ENCODE peak calls at places on chromosomes 4 and X, in ten cellular contexts. L is body of pancreas, Y is breast epithelium, W is IMR-90, B is tibial nerve, Q is esophagus muscularis mucosa, E is esophagus squamous epithelium, J is H1, D is sigmoid colon, G is testis. T is an unnamed sample.

GRCh38 chrX:126237524-126237923 is 71.4 kb upstream of the DCAF12L2 start:
- DNase-seq in L (no peak), Y (no peak), W (no peak), B (no peak), Q (no peak), E (no peak), J (no peak), D (no peak), G (no peak), T (no peak)

GRCh38 chrX:11113731-11114130 is 2.6 kb downstream of the HCCS start:
- DNase-seq in L (peak), Y (no peak), W (peak), B (no peak), Q (no peak), E (no peak), J (no peak), D (no peak), G (no peak), T (no peak)

GRCh38 chr4:88033309-88033708 is 25.9 kb downstream of the PKD2 start:
- DNase-seq in L (peak), Y (no peak), W (peak), B (peak), Q (no peak), E (no peak), J (no peak), D (no peak), G (peak), T (peak)

GRCh38 chr4:153061971-153062370 is 125.8 kb downstream of the FHDC1 start:
- DNase-seq in L (no peak), Y (no peak), W (no peak), B (no peak), Q (no peak), E (no peak), J (no peak), D (no peak), G (no peak), T (no peak)

GRCh38 chr4:26150948-26151347 is 169.9 kb upstream of the RBPJ start:
- DNase-seq in L (peak), Y (no peak), W (peak), B (peak), Q (no peak), E (no peak), J (no peak), D (no peak), G (no peak), T (no peak)

GRCh38 chr4:186798951-186799659 is 75.4 kb upstream of the FAT1 start:
- DNase-seq in L (no peak), Y (no peak), W (no peak), B (no peak), Q (no peak), E (no peak), J (no peak), D (no peak), G (no peak), T (no peak)

GRCh38 chr4:56976878-56977320 is 507 bp downstream of the NOA1 start:
- DNase-seq in L (peak), Y (peak), W (no peak), B (no peak), Q (no peak), E (no peak), J (no peak), D (peak), G (peak), T (no peak)

GRCh38 chrX:103376118-103376978 is at the start of gene BEX3:
- DNase-seq in L (peak), Y (peak), W (peak), B (peak), Q (no peak), E (no peak), J (peak), D (peak), G (peak), T (no peak)

GRCh38 chrX:154136627-154137161 is 7.3 kb upstream of the OPN1LW start:
- DNase-seq in L (peak), Y (peak), W (peak), B (peak), Q (no peak), E (no peak), J (peak), D (peak), G (peak), T (peak)

DNA sequence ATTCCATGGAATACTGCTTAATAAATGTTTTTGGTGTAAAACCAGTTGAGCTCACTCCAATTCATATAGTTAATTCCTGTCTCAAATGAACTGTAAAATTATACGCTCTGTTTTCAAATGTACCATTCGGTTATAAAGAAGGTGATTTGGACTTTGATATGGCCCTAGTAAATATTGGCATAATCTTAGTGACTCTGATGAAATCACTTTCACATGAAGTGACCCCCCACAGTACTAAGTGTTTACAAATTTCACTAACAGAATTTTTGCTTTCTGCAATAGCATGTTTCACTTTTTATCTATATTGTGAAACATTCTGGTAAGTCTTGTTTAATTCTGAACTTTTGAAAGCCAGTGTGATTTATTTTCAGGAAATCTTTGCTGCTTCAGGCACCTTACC is 10.9 kb downstream of the GC start:
- DNase-seq in L (no peak), Y (no peak), W (no peak), B (no peak), Q (no peak), E (no peak), J (no peak), D (no peak), G (no peak), T (no peak)
- H3K4me3 ChIP-seq in L (no peak), Y (no peak), W (no peak), B (no peak), Q (no peak), E (no peak), J (no peak), D (no peak), G (no peak), T (no peak)

GRCh38 chr4:16865897-16866283 is 32.6 kb downstream of the LDB2 start:
- DNase-seq in L (no peak), Y (no peak), W (no peak), B (no peak), Q (no peak), E (no peak), J (no peak), D (no peak), G (no peak), T (no peak)

GRCh38 chr4:16860506-16860905 is 37.9 kb downstream of the LDB2 start:
- DNase-seq in L (no peak), Y (no peak), W (peak), B (no peak), Q (no peak), E (no peak), J (no peak), D (no peak), G (no peak), T (no peak)

GRCh38 chr4:16864199-16864598 is 34.2 kb downstream of the LDB2 start:
- DNase-seq in L (no peak), Y (no peak), W (peak), B (no peak), Q (no peak), E (no peak), J (no peak), D (no peak), G (no peak), T (no peak)

GRCh38 chr4:16865209-16865896 is 33.1 kb downstream of the LDB2 start:
- DNase-seq in L (no peak), Y (no peak), W (no peak), B (no peak), Q (no peak), E (no peak), J (no peak), D (no peak), G (no peak), T (no peak)

DNA sequence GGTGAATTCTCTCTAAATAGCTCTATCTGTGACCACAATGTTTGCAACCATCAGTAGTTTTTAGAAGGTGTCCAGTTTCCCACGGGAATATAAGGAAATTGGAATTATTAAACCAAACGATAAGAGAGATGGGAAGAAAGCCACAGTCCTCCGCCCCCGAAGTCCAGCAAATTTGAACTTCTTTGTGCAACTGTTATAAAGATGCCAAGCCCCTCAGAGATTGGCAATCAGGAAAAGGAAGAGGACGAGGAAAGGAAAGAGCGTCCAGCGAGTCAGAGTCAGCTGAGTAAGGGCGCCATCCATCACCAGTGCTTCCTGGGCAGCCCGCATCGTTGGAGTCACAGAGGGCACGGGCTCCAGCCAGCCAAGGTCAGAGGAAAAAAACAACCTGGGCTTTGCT is 35.8 kb downstream of the LDB2 start:
- DNase-seq in L (peak), Y (no peak), W (peak), B (no peak), Q (no peak), E (no peak), J (no peak), D (no peak), G (no peak), T (no peak)
- TF ChIP-seq POLR2A in L (no peak), Y (no peak), W (no peak), B (no peak), Q (no peak), E (no peak), J (no peak), D (no peak), G (no peak), T (no peak)

DNA sequence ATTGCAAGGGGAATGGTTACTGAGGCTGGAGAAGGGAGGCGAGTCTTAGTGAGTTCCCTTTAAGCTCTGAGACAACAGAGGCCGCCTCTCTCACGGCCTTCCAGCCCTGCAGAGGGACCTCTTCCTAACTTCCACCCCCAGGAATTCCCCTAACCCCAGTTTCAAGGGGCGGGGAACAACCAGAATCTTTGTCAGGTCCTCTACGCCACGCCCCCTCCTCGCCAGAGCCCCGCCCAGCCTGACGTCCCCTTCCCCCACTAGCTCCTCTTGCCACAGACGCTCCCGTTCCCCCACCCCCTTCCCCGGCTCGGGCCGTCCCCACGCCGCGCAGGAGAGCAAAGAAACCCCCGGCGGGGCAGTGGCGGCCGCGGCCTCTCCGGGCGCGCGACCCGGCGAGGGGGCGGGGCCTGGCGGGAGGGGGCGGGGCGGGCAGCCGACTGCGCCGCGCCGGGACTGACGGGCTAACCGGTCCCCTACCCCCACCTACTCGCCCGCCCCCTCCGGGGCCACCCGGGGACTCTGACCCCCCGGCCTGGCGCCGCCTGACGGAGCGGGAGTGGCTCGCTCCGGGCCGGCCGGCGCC is 12.2 kb upstream of the TMEM156 start:
- DNase-seq in L (peak), Y (peak), W (peak), B (peak), Q (peak), E (peak), J (peak), D (peak), G (peak), T (peak)
- TF ChIP-seq CTCF in L (no peak), Y (no peak), W (no peak), B (no peak), Q (no peak), E (no peak), J (peak), D (no peak), G (no peak), T (no peak)

DNA sequence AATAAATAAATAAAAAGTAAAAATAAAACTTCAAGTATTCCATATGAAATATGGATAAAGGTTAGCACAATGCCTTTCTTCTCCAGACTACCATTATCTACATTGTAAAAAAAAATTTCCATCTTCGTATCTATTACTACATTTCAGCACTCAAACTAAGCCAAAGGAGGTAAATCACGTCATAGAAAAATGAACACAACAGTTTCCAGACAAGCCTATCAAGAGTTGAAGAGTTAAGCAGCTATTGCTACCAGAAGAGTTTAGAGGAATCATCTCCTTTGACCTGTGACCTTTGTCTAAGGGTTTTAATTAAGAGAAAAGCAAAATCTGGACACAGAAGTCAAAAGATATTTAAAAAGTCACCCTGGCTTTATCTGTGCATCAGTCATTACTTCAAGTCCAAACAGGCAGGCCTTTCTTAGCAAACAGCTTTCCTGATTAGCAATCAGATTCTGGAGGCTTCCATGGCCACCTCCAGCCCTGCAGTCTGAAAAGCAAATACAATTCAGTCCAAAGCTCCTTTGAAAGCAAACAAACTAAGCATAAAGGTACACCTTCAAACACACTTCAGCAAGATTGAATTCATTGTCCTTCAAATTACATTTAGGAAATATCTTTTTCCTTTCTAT is 82.2 kb downstream of the APBB2 start:
- DNase-seq in L (peak), Y (no peak), W (no peak), B (no peak), Q (no peak), E (no peak), J (no peak), D (no peak), G (no peak), T (no peak)
- H3K4me3 ChIP-seq in L (no peak), Y (no peak), W (no peak), B (no peak), Q (no peak), E (no peak), J (no peak), D (no peak), G (no peak), T (no peak)

GRCh38 chrX:71365876-71366673 is at the start of gene TAF1:
- DNase-seq in L (peak), Y (peak), W (peak), B (peak), Q (peak), E (peak), J (peak), D (peak), G (peak), T (peak)
- TF ChIP-seq POLR2A in L (peak), Y (no peak), W (peak), B (peak), Q (peak), E (no peak), J (peak), D (peak), G (peak), T (no peak)

GRCh38 chr4:23613782-23614181 is 276.1 kb downstream of the PPARGC1A start:
- DNase-seq in L (no peak), Y (no peak), W (peak), B (no peak), Q (no peak), E (no peak), J (no peak), D (no peak), G (no peak), T (no peak)

GRCh38 chr4:23614284-23614892 is 275.5 kb downstream of the PPARGC1A start:
- DNase-seq in L (peak), Y (no peak), W (peak), B (no peak), Q (no peak), E (no peak), J (peak), D (no peak), G (peak), T (no peak)
- TF ChIP-seq CTCF in L (peak), Y (no peak), W (peak), B (no peak), Q (peak), E (peak), J (peak), D (no peak), G (peak), T (no peak)

DNA sequence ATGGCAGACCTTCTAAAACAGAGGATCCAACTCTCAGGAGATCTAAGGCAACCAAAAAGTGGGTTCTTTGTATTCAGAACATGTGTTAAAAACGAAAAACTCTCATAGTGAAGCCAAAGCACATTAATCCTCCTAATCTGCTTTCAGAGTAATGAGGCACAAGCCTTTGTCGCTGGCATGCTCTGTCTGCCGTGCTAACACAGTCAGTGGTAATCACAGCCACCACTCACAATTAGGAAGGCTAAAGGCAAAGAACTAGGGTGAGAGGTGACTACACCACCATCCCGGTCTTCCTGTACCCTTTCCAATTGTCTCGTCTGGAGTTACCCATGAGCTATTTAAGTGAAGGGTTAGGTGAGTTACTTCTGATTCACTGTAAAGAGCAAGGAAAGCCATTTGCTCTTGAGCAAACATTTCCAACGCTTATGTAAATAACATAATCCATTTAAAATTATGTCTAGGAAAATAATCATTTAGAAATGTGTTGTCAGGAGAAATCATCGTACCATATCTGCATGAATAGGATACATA is 40.7 kb downstream of the NPY2R start:
- DNase-seq in L (no peak), Y (no peak), W (no peak), B (no peak), Q (no peak), E (no peak), J (no peak), D (no peak), G (no peak), T (no peak)
- H3K4me3 ChIP-seq in L (no peak), Y (no peak), W (no peak), B (no peak), Q (no peak), E (no peak), J (no peak), D (no peak), G (no peak), T (no peak)

DNA sequence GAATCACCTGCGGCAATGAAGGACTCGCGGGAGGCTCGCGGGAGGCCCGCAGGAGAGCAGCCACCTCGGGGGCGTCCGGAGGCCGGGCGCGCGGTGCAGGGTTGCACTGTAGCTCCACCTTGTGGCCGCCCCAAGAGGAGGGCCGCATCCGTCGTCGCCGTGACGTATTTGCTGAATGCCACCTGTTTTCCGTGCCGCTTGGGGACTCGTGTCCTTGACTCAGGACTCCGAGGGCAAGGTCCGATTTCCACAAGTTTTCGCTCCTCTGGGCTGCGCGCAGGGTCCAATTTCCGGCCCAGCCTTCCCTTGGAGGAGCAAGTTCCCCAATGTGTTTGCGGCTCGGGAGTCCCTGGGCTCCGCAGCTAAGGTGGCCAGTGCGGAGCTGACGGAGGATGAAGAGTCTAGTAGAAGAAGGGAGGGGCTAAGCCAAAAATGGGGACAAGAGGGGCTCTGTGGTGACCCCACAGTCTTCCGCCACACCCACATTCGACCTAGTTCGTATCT is 10.7 kb upstream of the DLG3 start:
- DNase-seq in L (peak), Y (peak), W (peak), B (peak), Q (peak), E (peak), J (peak), D (peak), G (peak), T (no peak)
- TF ChIP-seq POLR2A in L (peak), Y (no peak), W (no peak), B (no peak), Q (no peak), E (no peak), J (no peak), D (no peak), G (no peak), T (no peak)

T was measured in lower leg skin.